ENCODE peak calls at places on chromosomes 16 and 17, in seven cellular contexts. I, D, J, R, V, O and B are unnamed samples.

GRCh38 chr17:40021471-40021961 is 6.3 kb downstream of the CSF3 start:
- DNase-seq in I (peak; percentile 13), D (no peak), J (no peak), R (no peak), V (no peak), O (no peak), B (peak; percentile 96)

GRCh38 chr17:2337152-2337810 is at the start of gene SGSM2:
- DNase-seq in I (peak; percentile 60), D (peak; percentile 69), J (peak; percentile 61), R (peak; percentile 79), V (no peak), O (peak; percentile 48), B (peak; percentile 58)

GRCh38 chr16:86545927-86546637 is 9.0 kb downstream of the MTHFSD start:
- DNase-seq in I (peak; percentile 9), D (no peak), J (no peak), R (no peak), V (no peak), O (no peak), B (no peak)

GRCh38 chr16:74275031-74275636 is 21.5 kb upstream of the PSMD7 start:
- DNase-seq in I (peak; percentile 58), D (no peak), J (no peak), R (no peak), V (no peak), O (peak; percentile 5), B (peak; percentile 23)

GRCh38 chr16:75621170-75621477 is 2.0 kb downstream of the ADAT1 start:
- DNase-seq in I (peak; percentile 71), D (peak; percentile 18), J (no peak), R (no peak), V (no peak), O (no peak), B (peak; percentile 61)

GRCh38 chr17:75289832-75290337 is 652 bp upstream of the SLC25A19 start:
- DNase-seq in I (peak; percentile 73), D (no peak), J (peak; percentile 57), R (peak; percentile 84), V (no peak), O (no peak), B (peak; percentile 58)

GRCh38 chr16:66594739-66595138 is 9.8 kb upstream of the CMTM3 start:
- DNase-seq in I (no peak), D (no peak), J (no peak), R (no peak), V (no peak), O (no peak), B (no peak)

GRCh38 chr17:64063766-64064224 is 43.4 kb upstream of the ICAM2 start:
- DNase-seq in I (peak; percentile 63), D (no peak), J (peak; percentile 27), R (peak; percentile 90), V (no peak), O (no peak), B (peak; percentile 29)

GRCh38 chr17:225551-225950 is 44.1 kb upstream of the DOC2B start:
- DNase-seq in I (no peak), D (no peak), J (no peak), R (peak; percentile 24), V (no peak), O (no peak), B (no peak)

GRCh38 chr16:8720080-8720966 is 45.9 kb downstream of the ABAT start:
- DNase-seq in I (peak; percentile 1), D (no peak), J (no peak), R (no peak), V (no peak), O (no peak), B (no peak)

GRCh38 chr16:57502048-57502775 is 15.9 kb upstream of the DOK4 start:
- DNase-seq in I (no peak), D (no peak), J (no peak), R (no peak), V (no peak), O (no peak), B (no peak)

GRCh38 chr16:71501562-71501961 is 12.4 kb upstream of the ZNF19 start:
- DNase-seq in I (peak; percentile 4), D (no peak), J (no peak), R (no peak), V (no peak), O (no peak), B (no peak)

GRCh38 chr17:79732804-79733691 is 2.3 kb downstream of the ENPP7 start:
- DNase-seq in I (peak; percentile 47), D (no peak), J (no peak), R (no peak), V (no peak), O (no peak), B (peak; percentile 6)

GRCh38 chr16:48409839-48410610 is 24.8 kb upstream of the SIAH1 start:
- DNase-seq in I (peak; percentile 96), D (no peak), J (no peak), R (peak; percentile 49), V (no peak), O (peak; percentile 76), B (peak; percentile 90)

GRCh38 chr16:5025171-5025632 is 8.5 kb downstream of the NAGPA start:
- DNase-seq in I (peak; percentile 44), D (no peak), J (no peak), R (no peak), V (peak; percentile 49), O (no peak), B (no peak)

GRCh38 chr16:12245923-12246290 is 269.4 kb downstream of the SNX29 start:
- DNase-seq in I (no peak), D (no peak), J (no peak), R (no peak), V (no peak), O (no peak), B (no peak)

GRCh38 chr17:48241131-48241591 is 133.6 kb downstream of the SNX11 start:
- DNase-seq in I (peak; percentile 86), D (no peak), J (no peak), R (no peak), V (no peak), O (peak; percentile 73), B (peak; percentile 86)

GRCh38 chr16:60463986-60464385 is 1572.3 kb downstream of the CDH8 start:
- DNase-seq in I (no peak), D (no peak), J (no peak), R (no peak), V (no peak), O (no peak), B (no peak)

GRCh38 chr17:43545383-43545632 is 832 bp downstream of the ETV4 start:
- DNase-seq in I (no peak), D (peak; percentile 16), J (no peak), R (no peak), V (no peak), O (no peak), B (no peak)

GRCh38 chr16:69451166-69451565 is 26.7 kb downstream of the CYB5B start:
- DNase-seq in I (no peak), D (no peak), J (no peak), R (no peak), V (no peak), O (no peak), B (no peak)

GRCh38 chr17:17415006-17415405 is 61.8 kb upstream of the MED9 start:
- DNase-seq in I (no peak), D (no peak), J (no peak), R (no peak), V (no peak), O (no peak), B (no peak)

GRCh38 chr17:68906638-68907037 is 48.6 kb downstream of the ABCA8 start:
- DNase-seq in I (peak; percentile 68), D (peak; percentile 1), J (no peak), R (no peak), V (no peak), O (no peak), B (no peak)

GRCh38 chr17:7004398-7005253 is 7.8 kb upstream of the RNASEK start:
- DNase-seq in I (peak; percentile 73), D (peak; percentile 72), J (no peak), R (no peak), V (no peak), O (peak; percentile 64), B (peak; percentile 69)

GRCh38 chr16:67726106-67727034 is 7.3 kb upstream of the GFOD2 start:
- DNase-seq in I (no peak), D (no peak), J (no peak), R (no peak), V (no peak), O (no peak), B (peak; percentile 3)

GRCh38 chr16:12160815-12161550 is 184.4 kb downstream of the SNX29 start:
- DNase-seq in I (no peak), D (no peak), J (no peak), R (no peak), V (no peak), O (no peak), B (no peak)

GRCh38 chr17:40795019-40795667 is 4.6 kb downstream of the KRT28 start:
- DNase-seq in I (no peak), D (no peak), J (no peak), R (no peak), V (no peak), O (no peak), B (no peak)

GRCh38 chr17:79002796-79003593 is 6.6 kb downstream of the CANT1 start:
- DNase-seq in I (no peak), D (no peak), J (no peak), R (no peak), V (no peak), O (no peak), B (no peak)

GRCh38 chr17:47694818-47695663 is 1.1 kb downstream of the TBKBP1 start:
- DNase-seq in I (peak; percentile 30), D (peak; percentile 65), J (peak; percentile 57), R (peak; percentile 84), V (no peak), O (no peak), B (peak; percentile 62)

GRCh38 chr17:60971515-60972369 is 294.1 kb downstream of the BCAS3 start:
- DNase-seq in I (peak; percentile 83), D (no peak), J (peak; percentile 5), R (no peak), V (no peak), O (peak; percentile 61), B (peak; percentile 70)

GRCh38 chr17:10119203-10120112 is 78.9 kb downstream of the GAS7 start:
- DNase-seq in I (no peak), D (no peak), J (no peak), R (peak; percentile 81), V (no peak), O (peak; percentile 86), B (no peak)

GRCh38 chr17:81329279-81329926 is 34.3 kb upstream of the SLC38A10 start:
- DNase-seq in I (peak; percentile 83), D (peak; percentile 66), J (no peak), R (peak; percentile 91), V (no peak), O (peak; percentile 93), B (peak; percentile 94)

GRCh38 chr17:79024901-79025737 is 1.1 kb downstream of the C1QTNF1 start:
- DNase-seq in I (no peak), D (no peak), J (no peak), R (no peak), V (no peak), O (no peak), B (peak; percentile 31)

GRCh38 chr17:72351884-72352346 is 231.1 kb downstream of the SOX9 start:
- DNase-seq in I (no peak), D (peak; percentile 50), J (no peak), R (no peak), V (no peak), O (no peak), B (no peak)

GRCh38 chr17:57121308-57122042 is 36.4 kb downstream of the AKAP1 start:
- DNase-seq in I (peak; percentile 73), D (peak; percentile 54), J (no peak), R (no peak), V (no peak), O (no peak), B (peak; percentile 52)

GRCh38 chr17:81083125-81083765 is 48.3 kb downstream of the BAIAP2 start:
- DNase-seq in I (no peak), D (no peak), J (no peak), R (peak; percentile 87), V (no peak), O (no peak), B (no peak)

GRCh38 chr17:33745047-33745783 is 452.1 kb upstream of the ASIC2 start:
- DNase-seq in I (no peak), D (no peak), J (no peak), R (no peak), V (no peak), O (no peak), B (no peak)

GRCh38 chr17:40301315-40301714 is 7.7 kb upstream of the RARA start:
- DNase-seq in I (no peak), D (no peak), J (no peak), R (no peak), V (no peak), O (no peak), B (no peak)

GRCh38 chr16:2467301-2468141 is 3.6 kb upstream of the NTN3 start:
- DNase-seq in I (peak; percentile 53), D (peak; percentile 73), J (no peak), R (peak; percentile 77), V (no peak), O (peak; percentile 73), B (peak; percentile 80)